ENCODE peak calls at places on chromosomes 12 and 14, in seven cellular contexts. J, V, S, P, A, M and B are unnamed samples. For H3K9me3, the result is how much of the 10 kb centered on the place peaks cover.

GRCh38 chr12:131950182-131950913 is 606 bp downstream of the EP400 start:
- DNase-seq in J (no peak), V (peak), S (peak), P (peak), A (peak), M (peak), B (peak)

GRCh38 chr12:114626-115211 is 48.2 kb downstream of the IQSEC3 start:
- DNase-seq in J (no peak), V (no peak), S (no peak), P (no peak), A (no peak), M (no peak), B (no peak)

GRCh38 chr12:113366827-113367226 is 8.4 kb downstream of the PLBD2 start:
- DNase-seq in J (no peak), V (no peak), S (no peak), P (no peak), A (no peak), M (no peak), B (no peak)

GRCh38 chr12:104785886-104786285 is 172.2 kb downstream of the SLC41A2 start:
- DNase-seq in J (no peak), V (no peak), S (no peak), P (no peak), A (no peak), M (no peak), B (no peak)

GRCh38 chr12:131194166-131194565 is 240.5 kb downstream of the ADGRD1 start:
- DNase-seq in J (no peak), V (no peak), S (no peak), P (no peak), A (no peak), M (peak), B (no peak)

GRCh38 chr12:63792333-63792732 is 12.6 kb downstream of the RXYLT1 start:
- DNase-seq in J (no peak), V (no peak), S (no peak), P (no peak), A (no peak), M (no peak), B (no peak)

GRCh38 chr14:69716483-69717187 is 50.3 kb upstream of the SRSF5 start:
- DNase-seq in J (peak), V (no peak), S (peak), P (peak), A (no peak), M (no peak), B (no peak)

GRCh38 chr12:5376591-5377207 is 55.2 kb upstream of the NTF3 start:
- DNase-seq in J (no peak), V (no peak), S (no peak), P (peak), A (no peak), M (no peak), B (no peak)

GRCh38 chr12:122327494-122328385 is 61.4 kb upstream of the VPS33A start:
- DNase-seq in J (no peak), V (no peak), S (no peak), P (no peak), A (no peak), M (no peak), B (no peak)

GRCh38 chr12:93784339-93785086 is 107.3 kb downstream of the CRADD start:
- DNase-seq in J (peak), V (no peak), S (no peak), P (peak), A (peak), M (no peak), B (peak)

GRCh38 chr12:3732901-3733300 is 20.0 kb downstream of the CRACR2A start:
- DNase-seq in J (no peak), V (peak), S (no peak), P (peak), A (no peak), M (no peak), B (no peak)

GRCh38 chr12:62434504-62435336 is 31.9 kb upstream of the MON2 start:
- DNase-seq in J (peak), V (no peak), S (no peak), P (peak), A (peak), M (no peak), B (no peak)

GRCh38 chr14:53620325-53620716 is 336.3 kb downstream of the BMP4 start:
- DNase-seq in J (no peak), V (no peak), S (no peak), P (no peak), A (no peak), M (no peak), B (no peak)

GRCh38 chr14:60106341-60106740 is 14.6 kb downstream of the PCNX4 start:
- DNase-seq in J (no peak), V (no peak), S (no peak), P (no peak), A (no peak), M (no peak), B (no peak)

GRCh38 chr14:93008381-93008780 is 85.4 kb downstream of the CHGA start:
- DNase-seq in J (no peak), V (no peak), S (no peak), P (no peak), A (no peak), M (no peak), B (no peak)

GRCh38 chr14:26081043-26081442 is 516.8 kb downstream of the NOVA1 start:
- DNase-seq in J (no peak), V (no peak), S (no peak), P (no peak), A (no peak), M (no peak), B (no peak)
- H3K9me3 ChIP-seq in J (under half), V (under half), S (under half), P (under half), A (under half), M (under half), B (under half)

DNA sequence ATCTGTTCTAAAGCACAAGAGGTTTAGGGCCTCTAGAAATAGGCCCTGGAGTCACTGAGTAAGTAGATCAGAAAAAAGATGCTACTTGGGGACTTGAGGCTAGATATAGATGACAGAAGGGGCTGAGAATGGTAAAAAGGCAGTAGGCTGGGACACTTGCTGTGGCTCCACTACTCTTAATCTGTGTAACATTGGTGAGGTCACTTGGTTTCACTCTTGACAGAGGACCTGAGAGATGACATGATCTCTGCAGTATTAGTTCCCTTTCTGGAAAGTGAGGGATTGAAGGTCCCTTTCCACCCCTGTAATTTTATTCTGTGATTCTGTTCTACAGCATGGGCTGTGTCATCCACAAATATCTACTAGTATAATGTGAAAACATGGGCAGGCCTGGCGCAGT is 39.7 kb downstream of the MAPKAPK5 start:
- DNase-seq in J (no peak), V (no peak), S (no peak), P (no peak), A (no peak), M (no peak), B (no peak)
- H3K9me3 ChIP-seq in J (under half), V (under half), S (under half), P (under half), A (under half), M (under half), B (under half)

DNA sequence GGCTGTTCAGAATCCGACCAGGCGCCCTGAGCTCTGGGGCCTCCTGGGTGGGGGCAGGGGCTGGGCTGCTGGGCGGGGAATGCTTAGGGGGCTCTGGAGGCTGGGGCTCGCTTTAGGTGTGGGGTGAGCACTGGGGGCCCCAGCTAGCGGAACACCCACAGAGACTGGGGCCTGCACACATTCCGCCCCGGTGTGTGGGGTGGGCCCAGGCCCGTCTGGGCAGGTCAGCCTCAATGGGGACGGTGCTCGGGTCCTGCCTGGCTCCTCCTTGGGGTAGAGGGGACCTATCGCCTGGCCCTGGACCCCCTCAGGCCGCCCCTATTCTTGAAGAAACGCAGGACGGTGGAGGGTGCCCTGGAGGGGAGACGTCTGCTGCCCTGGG is 364.8 kb downstream of the TMEM121 start:
- DNase-seq in J (no peak), V (peak), S (no peak), P (no peak), A (peak), M (no peak), B (peak)
- H3K9me3 ChIP-seq in J (under half), V (under half), S (under half), P (under half), A (under half), M (under half), B (under half)

DNA sequence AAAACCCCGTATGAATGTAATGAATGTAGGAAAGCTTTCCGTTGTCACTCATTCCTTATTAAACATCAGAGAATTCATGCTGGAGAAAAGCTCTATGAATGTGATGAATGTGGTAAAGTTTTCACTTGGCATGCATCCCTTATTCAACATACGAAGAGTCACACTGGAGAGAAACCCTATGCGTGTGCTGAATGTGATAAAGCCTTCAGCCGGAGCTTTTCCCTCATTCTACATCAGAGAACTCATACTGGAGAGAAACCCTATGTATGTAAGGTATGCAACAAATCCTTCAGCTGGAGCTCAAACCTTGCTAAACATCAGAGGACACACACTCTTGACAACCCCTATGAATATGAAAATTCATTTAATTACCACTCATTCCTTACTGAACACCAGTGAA is 23.8 kb downstream of the ZNF891 start:
- DNase-seq in J (no peak), V (no peak), S (no peak), P (no peak), A (no peak), M (no peak), B (no peak)
- H3K9me3 ChIP-seq in J (half or more), V (half or more), S (half or more), P (half or more), A (half or more), M (half or more), B (half or more)

DNA sequence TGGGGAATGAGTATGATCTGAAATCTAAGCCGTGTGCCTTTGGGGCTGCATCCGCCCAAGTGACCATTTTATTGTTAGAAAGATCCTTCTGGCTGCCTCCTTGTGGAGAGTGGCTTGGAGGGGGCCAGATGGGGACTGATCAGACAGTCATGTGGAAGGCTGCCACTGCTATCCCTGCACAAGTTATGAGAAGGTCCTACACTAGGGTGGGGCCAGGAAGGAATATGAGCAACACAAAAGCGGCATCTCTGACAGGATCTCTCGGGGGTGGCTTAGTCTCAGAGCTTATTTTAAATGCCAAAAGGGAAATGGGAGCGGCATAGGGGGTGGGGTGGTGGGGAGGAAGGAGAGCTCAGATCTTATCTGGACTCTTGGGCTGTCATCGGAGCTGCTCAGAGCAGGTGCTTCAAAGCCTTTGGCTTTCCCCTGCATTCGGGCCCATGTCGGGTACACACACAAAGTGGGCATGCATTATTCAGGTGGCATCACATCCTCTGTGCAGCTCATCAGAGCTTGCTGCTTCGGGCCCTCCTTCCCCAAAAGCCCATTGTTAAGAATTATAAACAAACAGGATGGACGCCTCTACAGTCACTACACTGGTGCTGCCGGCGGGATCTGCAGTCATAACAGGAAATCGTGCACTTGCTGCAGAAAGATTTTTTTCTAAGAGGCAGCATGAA is 805.4 kb downstream of the VRK1 start:
- DNase-seq in J (no peak), V (no peak), S (peak), P (peak), A (no peak), M (no peak), B (peak)
- H3K9me3 ChIP-seq in J (under half), V (under half), S (under half), P (under half), A (under half), M (under half), B (under half)

DNA sequence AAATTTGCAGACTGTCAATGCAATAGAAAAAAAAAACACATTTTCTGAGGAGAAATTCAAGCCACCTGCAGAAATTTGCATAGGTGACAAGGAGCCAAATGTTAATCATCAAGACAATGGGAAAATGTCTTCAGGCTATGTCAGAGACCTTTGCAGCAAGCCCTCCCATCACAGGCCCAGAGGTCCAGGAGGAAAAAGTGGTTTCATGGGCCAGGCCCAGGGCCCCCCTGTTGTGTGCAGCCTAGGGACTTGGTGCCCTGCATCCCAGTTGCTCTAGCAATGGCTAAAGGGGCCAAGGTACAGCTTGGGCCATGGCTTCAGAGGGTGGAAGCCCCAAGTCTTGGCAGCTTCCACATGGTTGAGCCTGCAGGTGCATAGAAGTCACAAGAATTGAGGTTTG is 60.6 kb downstream of the TC2N start:
- DNase-seq in J (no peak), V (no peak), S (no peak), P (no peak), A (no peak), M (no peak), B (no peak)
- H3K9me3 ChIP-seq in J (under half), V (under half), S (under half), P (under half), A (under half), M (under half), B (under half)

GRCh38 chr14:84409435-84409834 is 1120.5 kb upstream of the FLRT2 start:
- DNase-seq in J (no peak), V (no peak), S (no peak), P (no peak), A (no peak), M (peak), B (no peak)

GRCh38 chr14:84399296-84399910 is 1130.5 kb upstream of the FLRT2 start:
- DNase-seq in J (no peak), V (no peak), S (no peak), P (no peak), A (no peak), M (no peak), B (no peak)

GRCh38 chr14:84401631-84402030 is 1128.3 kb upstream of the FLRT2 start:
- DNase-seq in J (no peak), V (no peak), S (no peak), P (no peak), A (no peak), M (no peak), B (no peak)

GRCh38 chr14:84403585-84403984 is 1126.4 kb upstream of the FLRT2 start:
- DNase-seq in J (no peak), V (no peak), S (no peak), P (no peak), A (no peak), M (no peak), B (no peak)

DNA sequence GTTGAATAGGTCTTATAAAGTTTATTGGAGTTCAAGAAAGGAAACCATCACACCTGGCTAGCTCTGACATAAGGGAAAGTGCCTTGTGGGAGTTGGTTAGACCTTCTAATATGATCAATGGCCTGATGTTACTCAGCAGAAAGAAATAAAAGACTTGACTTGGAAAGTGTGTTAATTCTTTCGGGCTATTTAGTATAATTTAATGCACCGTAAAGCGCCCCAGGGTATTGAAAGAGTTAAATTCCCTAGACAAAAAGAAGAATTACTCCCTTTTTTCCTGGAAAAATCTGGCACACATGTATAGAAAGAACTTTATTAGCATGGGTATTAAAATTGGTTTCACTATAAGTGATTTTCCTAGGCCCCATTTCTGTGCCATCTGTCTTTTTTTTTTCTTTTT is 1125.7 kb upstream of the FLRT2 start:
- DNase-seq in J (no peak), V (no peak), S (no peak), P (no peak), A (no peak), M (no peak), B (no peak)
- H3K9me3 ChIP-seq in J (under half), V (under half), S (under half), P (under half), A (under half), M (under half), B (under half)